ENCODE peak calls at places on chromosomes 6 and 20, in eight cellular contexts. I is erythroblast, Y is NCI-H1092 treated with DMSO at 0.1 percent for 48 hours, E is mesothelial cell of epicardium, R is cardiac muscle cell, H is fibroblast of lung, L is nucleus accumbens, M is DMS 273 treated with DMSO at 0.1 percent for 48 hours. Z is an unnamed sample.

GRCh38 chr6:160137989-160138835 is 16.6 kb downstream of the SLC22A1 start:
- DNase-seq in L (no peak), H (peak; percentile 62), R (peak; percentile 81), M (peak; percentile 4), I (peak; percentile 44), E (no peak), Y (peak; percentile 71), Z (peak; percentile 83)

GRCh38 chr6:149334201-149334600 is 16.7 kb downstream of the TAB2 start:
- DNase-seq in H (peak; percentile 63), E (no peak), M (no peak), R (peak; percentile 55), Y (no peak), I (peak; percentile 60), L (no peak), Z (no peak)

GRCh38 chr20:63682384-63683139 is 13.9 kb upstream of the TNFRSF6B start:
- DNase-seq in Y (no peak), M (no peak), R (peak; percentile 97), I (no peak), E (no peak), L (no peak), H (peak; percentile 99), Z (peak; percentile 81)

GRCh38 chr20:38840053-38840893 is 34.8 kb downstream of the PPP1R16B start:
- DNase-seq in R (peak; percentile 31), Y (no peak), H (no peak), E (no peak), M (no peak), I (no peak), L (no peak), Z (no peak)

GRCh38 chr20:8657664-8658063 is 411.2 kb upstream of the PLCB4 start:
- DNase-seq in M (no peak), R (no peak), E (no peak), L (no peak), Y (no peak), H (no peak), I (no peak), Z (no peak)

GRCh38 chr20:57527728-57528127 is 2.8 kb upstream of the CTCFL start:
- DNase-seq in Y (no peak), R (no peak), L (no peak), M (no peak), H (no peak), E (no peak), I (no peak), Z (no peak)

GRCh38 chr6:91288741-91289140 is 701.9 kb upstream of the MAP3K7 start:
- DNase-seq in Y (no peak), H (no peak), E (no peak), L (no peak), M (no peak), R (no peak), I (no peak), Z (no peak)

GRCh38 chr20:2101057-2101934 is at the start of gene STK35:
- DNase-seq in I (peak; percentile 85), L (no peak), H (no peak), Y (peak; percentile 84), E (peak; percentile 37), M (peak; percentile 64), R (no peak), Z (peak; percentile 86)

GRCh38 chr6:133548409-133548808 is 307.3 kb downstream of the EYA4 start:
- DNase-seq in I (no peak), H (peak; percentile 96), Y (no peak), E (no peak), M (no peak), R (peak; percentile 78), L (no peak), Z (peak; percentile 46)

GRCh38 chr20:728022-728944 is 40.0 kb downstream of the SLC52A3 start:
- DNase-seq in R (peak; percentile 44), H (peak; percentile 37), I (peak; percentile 62), L (peak; percentile 6), M (peak; percentile 51), E (peak; percentile 74), Y (peak; percentile 31), Z (peak; percentile 83)

GRCh38 chr6:44512868-44513641 is 125.5 kb downstream of the CDC5L start:
- DNase-seq in E (no peak), L (no peak), Y (no peak), R (no peak), H (peak; percentile 64), I (no peak), M (no peak), Z (no peak)

GRCh38 chr6:156877126-156877863 is 100.1 kb downstream of the ARID1B start:
- DNase-seq in I (no peak), L (no peak), Y (no peak), R (no peak), E (no peak), H (no peak), M (no peak), Z (no peak)

GRCh38 chr6:73691512-73691911 is 4.5 kb upstream of the CD109 start:
- DNase-seq in M (no peak), I (no peak), L (no peak), H (peak; percentile 36), E (no peak), Y (no peak), R (no peak), Z (no peak)

GRCh38 chr20:6140947-6141346 is 18.1 kb upstream of the FERMT1 start:
- DNase-seq in I (no peak), L (no peak), R (no peak), E (no peak), M (no peak), Y (no peak), H (no peak), Z (no peak)

GRCh38 chr20:35325385-35325784 is 33.2 kb upstream of the FAM83C start:
- DNase-seq in I (no peak), L (no peak), M (no peak), Y (no peak), E (no peak), H (no peak), R (no peak), Z (no peak)

GRCh38 chr20:9646375-9646774 is 132.0 kb downstream of the LAMP5 start:
- DNase-seq in I (no peak), E (no peak), Y (no peak), R (no peak), M (no peak), H (no peak), L (no peak), Z (no peak)

GRCh38 chr6:149405823-149406765 is 6.0 kb downstream of the SUMO4 start:
- DNase-seq in R (peak; percentile 71), M (no peak), E (no peak), H (no peak), Y (no peak), I (no peak), L (no peak), Z (no peak)

GRCh38 chr6:87118054-87118453 is 23.1 kb upstream of the CGA start:
- DNase-seq in M (no peak), H (peak; percentile 38), E (no peak), Y (no peak), L (no peak), R (no peak), I (no peak), Z (no peak)

GRCh38 chr20:17854307-17854903 is 114.2 kb downstream of the SNX5 start:
- DNase-seq in Y (no peak), I (no peak), H (peak; percentile 36), R (peak; percentile 69), M (no peak), E (no peak), L (no peak), Z (peak; percentile 58)

GRCh38 chr20:45727044-45727443 is 4.9 kb downstream of the SPINT4 start:
- DNase-seq in Y (no peak), E (no peak), H (peak; percentile 66), R (peak; percentile 35), L (no peak), M (no peak), I (no peak), Z (no peak)

GRCh38 chr6:15184441-15184861 is 61.4 kb upstream of the JARID2 start:
- DNase-seq in M (no peak), I (no peak), Y (no peak), E (no peak), R (no peak), L (no peak), H (no peak), Z (no peak)

GRCh38 chr6:125153541-125154183 is at the start of gene TPD52L1:
- DNase-seq in E (peak; percentile 69), I (peak; percentile 65), Y (peak; percentile 72), H (peak; percentile 75), L (peak; percentile 31), R (peak; percentile 69), M (peak; percentile 18), Z (peak; percentile 93)

GRCh38 chr20:4791121-4791520 is 69.4 kb downstream of the PRND start:
- DNase-seq in L (no peak), R (no peak), I (no peak), Y (no peak), E (no peak), M (no peak), H (no peak), Z (no peak)

GRCh38 chr6:26273673-26274595 is 91.1 kb upstream of the BTN3A2 start:
- DNase-seq in Y (no peak), I (no peak), R (peak; percentile 47), M (no peak), H (no peak), L (no peak), E (no peak), Z (no peak)

GRCh38 chr6:39357998-39358686 is 35.6 kb upstream of the KCNK16 start:
- DNase-seq in R (peak; percentile 89), M (peak; percentile 26), I (no peak), H (peak; percentile 44), L (no peak), Y (peak; percentile 77), E (no peak), Z (peak; percentile 75)

GRCh38 chr6:150539568-150539967 is 60.1 kb upstream of the PLEKHG1 start:
- DNase-seq in E (no peak), M (no peak), I (no peak), Y (no peak), R (no peak), H (no peak), L (no peak), Z (no peak)

GRCh38 chr6:30913721-30914075 is 340 bp upstream of the VARS2 start:
- DNase-seq in I (no peak), M (no peak), L (no peak), R (no peak), H (no peak), Y (no peak), E (no peak), Z (no peak)

GRCh38 chr20:36728986-36729385 is 16.9 kb downstream of the NDRG3 start:
- DNase-seq in R (peak; percentile 19), L (no peak), H (peak; percentile 48), M (no peak), Y (no peak), E (no peak), I (no peak), Z (peak; percentile 31)

GRCh38 chr20:48651271-48651670 is 176.5 kb downstream of the PREX1 start:
- DNase-seq in H (no peak), M (no peak), E (no peak), Y (no peak), I (no peak), R (no peak), L (no peak), Z (no peak)

GRCh38 chr6:50087231-50087954 is 37.7 kb upstream of the DEFB112 start:
- DNase-seq in M (no peak), L (no peak), H (peak; percentile 73), R (no peak), Y (no peak), E (no peak), I (no peak), Z (no peak)

GRCh38 chr6:104527761-104528415 is 331.8 kb downstream of the HACE1 start:
- DNase-seq in L (no peak), I (peak; percentile 1), M (no peak), Y (no peak), E (no peak), H (peak; percentile 25), R (peak; percentile 72), Z (peak; percentile 30)

GRCh38 chr20:38426006-38426405 is 9.1 kb downstream of the SNHG17 start:
- DNase-seq in H (peak; percentile 93), L (no peak), Y (no peak), I (no peak), E (no peak), R (peak; percentile 83), M (no peak), Z (peak; percentile 37)

GRCh38 chr6:113276631-113277030 is 580.5 kb upstream of the MARCKS start:
- DNase-seq in L (no peak), R (peak; percentile 16), Y (no peak), I (no peak), E (no peak), H (no peak), M (no peak), Z (no peak)